ENCODE peak calls at places on chromosomes 12 and 14, in nine cellular contexts. P, Z, H, E, L, M, B, G and D are unnamed samples.

GRCh38 chr14:75476274-75476995 is 45.8 kb upstream of the BATF start:
- DNase-seq in H (no peak), Z (peak; percentile 43), G (no peak), P (no peak), E (peak; percentile 54), B (no peak), M (no peak), L (no peak), D (no peak)

GRCh38 chr14:59320771-59321170 is 132.3 kb downstream of the DAAM1 start:
- DNase-seq in E (no peak), L (no peak), P (no peak), Z (no peak), M (no peak), H (no peak), G (no peak), B (no peak), D (no peak)

GRCh38 chr14:59464651-59465569 is at the start of gene GPR135:
- DNase-seq in P (peak; percentile 37), G (peak; percentile 77), M (peak; percentile 67), L (peak; percentile 62), E (peak; percentile 75), H (peak; percentile 50), B (peak; percentile 75), Z (peak; percentile 76), D (peak; percentile 57)

GRCh38 chr14:30450620-30451019 is 108.3 kb upstream of the G2E3 start:
- DNase-seq in M (no peak), E (no peak), G (no peak), B (no peak), H (no peak), P (no peak), L (peak; percentile 5), Z (no peak), D (no peak)

GRCh38 chr12:78672033-78672432 is 192.5 kb upstream of the SYT1 start:
- DNase-seq in G (no peak), L (no peak), E (no peak), M (no peak), P (no peak), Z (no peak), B (no peak), H (no peak), D (no peak)

GRCh38 chr14:68089146-68089715 is 269.7 kb downstream of the RAD51B start:
- DNase-seq in E (no peak), B (no peak), L (peak; percentile 88), P (no peak), G (no peak), Z (no peak), M (peak; percentile 52), H (no peak), D (peak; percentile 74)

GRCh38 chr12:46661161-46661845 is 164.5 kb downstream of the SLC38A4 start:
- DNase-seq in B (no peak), H (no peak), Z (no peak), L (peak; percentile 89), M (peak; percentile 50), P (peak; percentile 73), G (no peak), E (no peak), D (peak; percentile 91)

GRCh38 chr14:22814373-22814772 is 862 bp downstream of the SLC7A7 start:
- DNase-seq in L (no peak), Z (no peak), E (no peak), H (no peak), G (no peak), B (no peak), P (no peak), M (no peak), D (no peak)

GRCh38 chr12:30826276-30826675 is 71.5 kb upstream of the CAPRIN2 start:
- DNase-seq in H (no peak), Z (no peak), G (no peak), B (no peak), P (no peak), L (no peak), M (no peak), E (no peak), D (no peak)

GRCh38 chr12:110582286-110583136 is 607 bp downstream of the PPTC7 start:
- DNase-seq in L (no peak), B (peak; percentile 62), H (peak; percentile 42), E (peak; percentile 58), G (peak; percentile 68), M (peak; percentile 57), P (peak; percentile 41), Z (peak; percentile 66), D (peak; percentile 63)

GRCh38 chr12:118922405-118922804 is 58.9 kb upstream of the SRRM4 start:
- DNase-seq in Z (no peak), L (no peak), P (no peak), H (no peak), E (peak; percentile 38), G (no peak), B (no peak), M (no peak), D (peak; percentile 3)

GRCh38 chr14:93024493-93024892 is 91.2 kb downstream of the ITPK1 start:
- DNase-seq in H (no peak), P (no peak), B (no peak), L (no peak), E (no peak), Z (no peak), G (no peak), M (no peak), D (no peak)

GRCh38 chr14:20631023-20631820 is 10.3 kb downstream of the OR6S1 start:
- DNase-seq in H (no peak), E (peak; percentile 71), G (no peak), L (no peak), P (peak; percentile 61), Z (peak; percentile 55), M (peak; percentile 55), B (no peak), D (peak; percentile 85)

GRCh38 chr12:30447061-30447750 is 248.5 kb downstream of the IPO8 start:
- DNase-seq in M (no peak), L (no peak), E (no peak), P (no peak), B (no peak), Z (no peak), H (no peak), G (no peak), D (no peak)

GRCh38 chr14:71734076-71734475 is 198.2 kb upstream of the RGS6 start:
- DNase-seq in Z (no peak), P (no peak), M (no peak), E (no peak), L (no peak), B (no peak), G (no peak), H (no peak), D (no peak)

GRCh38 chr12:74732801-74733200 is 195.2 kb downstream of the ATXN7L3B start:
- DNase-seq in G (no peak), Z (no peak), L (no peak), E (no peak), P (no peak), B (no peak), M (no peak), H (no peak), D (no peak)

GRCh38 chr12:95859344-95859816 is 628 bp downstream of the SNRPF start:
- DNase-seq in G (no peak), H (no peak), E (no peak), Z (no peak), L (peak; percentile 38), M (no peak), B (no peak), P (no peak), D (peak; percentile 33)

GRCh38 chr14:97513891-97514290 is 716.7 kb downstream of the VRK1 start:
- DNase-seq in H (no peak), M (no peak), Z (no peak), G (no peak), L (no peak), B (no peak), P (no peak), E (no peak), D (peak; percentile 73)

GRCh38 chr12:76952995-76953394 is 74.2 kb upstream of the CSRP2 start:
- DNase-seq in H (no peak), E (peak; percentile 51), M (no peak), G (no peak), P (no peak), B (no peak), Z (no peak), L (no peak), D (no peak)

GRCh38 chr12:65306229-65306602 is 27.7 kb downstream of the MSRB3 start:
- DNase-seq in M (no peak), G (no peak), P (no peak), E (no peak), L (peak; percentile 12), Z (no peak), H (no peak), B (no peak), D (no peak)

GRCh38 chr14:38197761-38198345 is 9.9 kb upstream of the SSTR1 start:
- DNase-seq in M (no peak), L (peak; percentile 69), E (no peak), B (no peak), P (no peak), Z (no peak), G (no peak), H (no peak), D (peak; percentile 15)

GRCh38 chr12:121003650-121004049 is 12.6 kb downstream of the C12orf43 start:
- DNase-seq in H (no peak), G (no peak), L (no peak), B (no peak), P (no peak), M (no peak), E (peak; percentile 73), Z (no peak), D (no peak)
- TF ChIP-seq CTCF in H (no peak), G (no peak), L (no peak), B (no peak), P (peak; percentile 10), M (no peak), E (peak; percentile 66), Z (no peak), D (peak; percentile 23)

GRCh38 chr14:88554458-88555286 is at the start of gene PTPN21:
- DNase-seq in P (peak; percentile 57), L (peak; percentile 47), E (peak; percentile 77), M (peak; percentile 69), Z (peak; percentile 85), G (peak; percentile 83), H (peak; percentile 60), B (peak; percentile 82), D (peak; percentile 66)
- H3K27ac ChIP-seq in P (peak within 1 kb of the TSS; percentile 86), L (peak within 1 kb of the TSS; percentile 70), E (no peak within 1 kb of the TSS), M (peak within 1 kb of the TSS; percentile 92), Z (peak within 1 kb of the TSS; percentile 88), G (peak within 1 kb of the TSS; percentile 88), H (peak within 1 kb of the TSS; percentile 92), B (peak within 1 kb of the TSS; percentile 96), D (peak within 1 kb of the TSS; percentile 53)

DNA sequence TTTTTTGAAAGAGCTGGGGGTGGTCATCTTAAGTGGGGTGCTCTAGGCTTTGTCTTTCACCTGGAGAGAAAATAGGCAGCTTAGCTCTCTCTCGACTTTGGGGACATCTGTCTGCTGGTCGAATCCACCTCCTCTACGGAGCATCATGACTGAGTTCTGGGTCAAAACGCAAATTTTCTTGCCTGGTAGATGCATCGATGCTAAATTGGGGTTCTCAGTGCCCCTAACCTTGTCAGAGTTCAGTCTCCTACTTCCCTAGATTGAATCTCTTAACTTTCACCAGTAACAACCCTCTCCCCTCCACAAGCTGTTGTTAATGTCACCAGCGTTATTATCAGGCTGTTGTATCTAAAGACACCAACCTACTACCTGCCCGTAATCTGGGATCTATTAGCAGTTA is 682 bp downstream of the FLRT2 start:
- DNase-seq in M (no peak), L (no peak), Z (no peak), G (no peak), B (no peak), P (no peak), H (no peak), E (no peak), D (no peak)
- H3K4me1 ChIP-seq in M (no peaks in the 10 kb centered on the region), L (peaks cover 61% of the 10 kb centered on the region), Z (no peaks in the 10 kb centered on the region), G (no peaks in the 10 kb centered on the region), B (peaks cover 61% of the 10 kb centered on the region), P (no peaks in the 10 kb centered on the region), H (no peaks in the 10 kb centered on the region), E (peaks cover 7% of the 10 kb centered on the region), D (peaks cover 19% of the 10 kb centered on the region)

GRCh38 chr14:77290705-77291104 is 19.7 kb upstream of the NGB start:
- DNase-seq in P (no peak), B (no peak), G (no peak), H (no peak), L (peak; percentile 36), Z (no peak), M (no peak), E (no peak), D (no peak)
- TF ChIP-seq CTCF in P (no peak), B (no peak), G (no peak), H (no peak), L (peak; percentile 7), Z (no peak), M (no peak), E (peak; percentile 59), D (no peak)